ENCODE peak calls at places on chromosome 20, in eight cellular contexts. N is GM23248, H is pancreas, P is HepG2, K is tibial nerve, J is IMR-90, S is A673, R is suprapubic skin. B is an unnamed sample.

GRCh38 chr20:57397693-57398108 is 6.5 kb downstream of the RBM38 start:
- DNase-seq in K (no peak), R (no peak), J (no peak), N (no peak), S (no peak), H (no peak), P (no peak), B (peak; percentile 81)

GRCh38 chr20:46583411-46584214 is 33.2 kb upstream of the OCSTAMP start:
- DNase-seq in R (no peak), P (no peak), J (no peak), N (no peak), S (peak; percentile 82), K (no peak), H (no peak), B (no peak)

GRCh38 chr20:45970646-45971424 is 1.2 kb downstream of the ZNF335 start:
- DNase-seq in J (peak; percentile 19), K (no peak), R (peak; percentile 81), S (no peak), N (peak; percentile 75), P (no peak), H (no peak), B (peak; percentile 22)

GRCh38 chr20:19775353-19776201 is 17.5 kb downstream of the RIN2 start:
- DNase-seq in H (no peak), S (no peak), J (no peak), R (no peak), N (peak; percentile 45), P (no peak), K (no peak), B (no peak)

GRCh38 chr20:37392441-37393195 is 46.7 kb downstream of the SRC start:
- DNase-seq in K (no peak), H (no peak), S (peak; percentile 50), J (no peak), R (no peak), N (peak; percentile 55), P (peak; percentile 67), B (no peak)

GRCh38 chr20:36754656-36755222 is 8.8 kb upstream of the NDRG3 start:
- DNase-seq in S (peak; percentile 63), N (peak; percentile 82), P (peak; percentile 84), H (peak; percentile 28), K (no peak), R (no peak), J (peak; percentile 88), B (peak; percentile 29)

GRCh38 chr20:44532981-44533331 is 11.1 kb upstream of the SERINC3 start:
- DNase-seq in S (no peak), K (no peak), N (peak; percentile 56), H (no peak), P (peak; percentile 58), R (no peak), J (peak; percentile 58), B (no peak)

GRCh38 chr20:36684747-36685146 is 38.8 kb upstream of the SLA2 start:
- DNase-seq in K (no peak), P (no peak), R (no peak), H (no peak), N (no peak), J (no peak), S (no peak), B (no peak)

GRCh38 chr20:6074145-6074561 is 20.3 kb upstream of the LRRN4 start:
- DNase-seq in H (no peak), P (peak; percentile 88), S (peak; percentile 26), K (no peak), N (no peak), J (no peak), R (no peak), B (no peak)

GRCh38 chr20:52083627-52084232 is 107.8 kb downstream of the ZFP64 start:
- DNase-seq in R (no peak), P (peak; percentile 73), H (no peak), K (no peak), S (peak; percentile 86), J (peak; percentile 75), N (peak; percentile 79), B (peak; percentile 37)

GRCh38 chr20:50152394-50153152 is 950 bp downstream of the PEDS1 start:
- DNase-seq in N (peak; percentile 50), P (no peak), J (no peak), K (no peak), R (no peak), S (no peak), H (no peak), B (no peak)

GRCh38 chr20:9270831-9271230 is 201.9 kb downstream of the PLCB4 start:
- DNase-seq in N (peak; percentile 83), H (no peak), S (no peak), J (peak; percentile 74), R (no peak), P (no peak), K (no peak), B (no peak)

GRCh38 chr20:4322499-4322898 is 307.1 kb upstream of the RNF24 start:
- DNase-seq in N (peak; percentile 37), P (no peak), K (no peak), J (no peak), H (no peak), S (no peak), R (no peak), B (no peak)

GRCh38 chr20:2054911-2055310 is 46.7 kb upstream of the STK35 start:
- DNase-seq in S (no peak), R (no peak), K (no peak), N (no peak), J (no peak), H (no peak), P (no peak), B (no peak)

GRCh38 chr20:21505810-21506530 is 7.9 kb downstream of the NKX2-2 start:
- DNase-seq in P (no peak), K (no peak), S (peak; percentile 86), N (peak; percentile 69), J (peak; percentile 20), H (no peak), R (no peak), B (peak; percentile 43)

GRCh38 chr20:11797161-11797560 is 120.5 kb upstream of the BTBD3 start:
- DNase-seq in S (no peak), R (no peak), P (no peak), J (no peak), N (peak; percentile 18), K (no peak), H (no peak), B (no peak)

GRCh38 chr20:36197271-36197670 is 39.0 kb upstream of the AAR2 start:
- DNase-seq in R (no peak), S (no peak), H (no peak), N (no peak), J (no peak), P (no peak), K (no peak), B (no peak)

GRCh38 chr20:7596541-7596940 is 343.7 kb downstream of the HAO1 start:
- DNase-seq in N (no peak), K (no peak), H (no peak), P (no peak), J (no peak), S (no peak), R (no peak), B (no peak)

GRCh38 chr20:18316166-18316565 is 27.8 kb downstream of the ZNF133 start:
- DNase-seq in J (no peak), S (no peak), K (no peak), H (no peak), P (no peak), N (no peak), R (no peak), B (no peak)

DNA sequence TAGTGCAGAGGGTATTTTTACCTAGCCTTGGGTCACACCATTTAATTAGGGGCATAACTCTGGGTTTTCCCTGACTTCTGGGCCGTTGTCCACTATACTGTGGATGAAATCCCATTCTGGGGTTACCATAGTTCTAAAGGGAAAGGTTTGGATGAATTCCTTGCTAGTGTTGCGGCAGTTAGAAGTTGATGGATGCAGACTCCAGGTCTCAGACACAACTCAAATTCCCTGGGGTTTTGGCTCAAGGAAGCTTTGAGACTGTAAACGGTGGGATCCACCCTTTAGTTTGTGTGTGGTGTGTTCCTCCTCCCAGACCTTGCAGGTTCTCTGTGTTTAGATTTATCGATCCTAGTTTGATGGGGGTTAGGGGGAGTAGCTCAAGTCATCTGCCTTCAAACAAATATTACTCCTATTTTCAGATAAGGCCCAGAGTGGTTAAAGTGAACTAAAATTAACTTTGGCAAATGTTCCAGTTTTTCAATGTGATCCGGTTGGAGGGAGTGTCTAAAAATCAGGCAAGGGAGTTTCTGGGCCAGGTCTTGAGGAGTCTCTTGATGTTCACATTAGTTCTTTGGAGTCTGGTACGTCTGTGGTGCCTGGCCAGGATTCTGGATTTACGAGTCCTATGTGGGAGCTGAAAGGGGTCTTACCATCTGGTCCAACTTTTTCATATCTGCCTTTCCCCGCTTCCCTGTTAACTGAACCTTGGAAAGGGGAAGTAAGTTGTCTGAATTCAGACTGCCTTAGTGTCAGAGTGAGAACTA is 1.5 kb downstream of the RALY start:
- DNase-seq in P (no peak), K (no peak), H (no peak), J (no peak), S (peak; percentile 37), N (peak; percentile 60), R (no peak), B (no peak)
- H3K4me1 ChIP-seq in P (peaks cover 73% of the 10 kb centered on the region), K (peaks cover 43% of the 10 kb centered on the region), H (peaks cover 47% of the 10 kb centered on the region), J (peaks cover 21% of the 10 kb centered on the region), S (peaks cover 22% of the 10 kb centered on the region), N (peaks cover 20% of the 10 kb centered on the region), R (peaks cover 54% of the 10 kb centered on the region), B (peaks cover 72% of the 10 kb centered on the region)

DNA sequence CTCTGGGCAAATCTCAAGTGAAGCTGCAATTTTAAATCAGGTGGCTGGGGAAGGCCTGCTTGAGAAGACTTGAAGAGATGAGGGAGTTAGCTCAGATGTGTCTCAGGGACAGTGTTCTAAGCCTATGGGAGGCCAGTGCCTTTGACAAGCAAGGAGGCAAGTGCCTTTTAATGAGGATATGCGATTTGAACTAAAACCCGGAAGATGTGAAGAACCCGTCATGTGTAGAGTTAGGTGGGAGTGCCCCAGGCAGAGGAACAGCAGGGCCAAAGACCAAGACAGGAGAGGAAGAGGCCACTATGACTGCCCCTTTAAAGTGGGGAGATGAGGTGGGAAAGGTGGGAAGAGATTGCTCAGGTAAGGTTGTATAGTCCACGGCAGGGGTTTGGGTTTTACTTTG is 71.9 kb downstream of the SLX4IP start:
- DNase-seq in H (no peak), K (no peak), N (no peak), J (no peak), R (no peak), P (no peak), S (no peak), B (no peak)
- H3K4me1 ChIP-seq in H (peaks cover 14% of the 10 kb centered on the region), K (peaks cover 58% of the 10 kb centered on the region), N (peaks cover 28% of the 10 kb centered on the region), J (peaks cover 23% of the 10 kb centered on the region), R (peaks cover 87% of the 10 kb centered on the region), P (peaks cover 30% of the 10 kb centered on the region), S (peaks cover 74% of the 10 kb centered on the region), B (peaks cover 15% of the 10 kb centered on the region)

GRCh38 chr20:25317351-25318075 is 69.6 kb downstream of the PYGB start:
- DNase-seq in P (no peak), H (peak; percentile 14), N (no peak), J (no peak), K (no peak), R (no peak), S (no peak), B (no peak)
- H3K4me1 ChIP-seq in P (no peaks in the 10 kb centered on the region), H (no peaks in the 10 kb centered on the region), N (peaks cover 8% of the 10 kb centered on the region), J (peaks cover 12% of the 10 kb centered on the region), K (peaks cover 57% of the 10 kb centered on the region), R (peaks cover 8% of the 10 kb centered on the region), S (no peaks in the 10 kb centered on the region), B (no peaks in the 10 kb centered on the region)

DNA sequence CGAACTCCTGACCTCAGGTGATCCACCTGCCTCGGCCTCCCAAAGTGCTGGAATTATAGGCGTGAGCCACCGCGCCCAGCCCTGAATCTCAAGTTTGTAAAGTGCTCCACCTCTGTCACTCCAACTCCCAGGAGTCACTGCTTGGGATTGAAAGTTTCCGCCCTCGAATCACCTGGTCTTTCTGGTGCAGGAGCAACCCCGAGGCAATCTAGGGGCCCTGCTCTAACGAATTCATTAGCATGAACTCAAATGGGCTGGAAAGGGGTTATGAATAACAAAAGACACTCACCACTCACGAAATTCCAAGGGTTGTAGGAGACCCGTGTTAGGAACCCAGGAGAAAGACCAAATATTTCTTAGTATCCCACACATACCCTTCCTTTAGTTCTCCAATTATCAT is 26.1 kb downstream of the RBCK1 start:
- DNase-seq in K (no peak), J (no peak), P (no peak), S (no peak), R (peak; percentile 22), N (no peak), H (no peak), B (no peak)
- H3K4me1 ChIP-seq in K (no peaks in the 10 kb centered on the region), J (no peaks in the 10 kb centered on the region), P (peaks cover 7% of the 10 kb centered on the region), S (no peaks in the 10 kb centered on the region), R (peaks cover 7% of the 10 kb centered on the region), N (no peaks in the 10 kb centered on the region), H (no peaks in the 10 kb centered on the region), B (peaks cover 48% of the 10 kb centered on the region)

B was measured in CD4-positive, CD25-positive, alpha-beta regulatory T cell.